ENCODE peak calls at places on chromosomes 6 and 20, in ten cellular contexts. H is PC-9; V is cerebellar cortex; F is activated B cell treated with CpG ODN at 0.5 μM for 24 hours; X is stimulated activated naive CD8-positive, alpha-beta T cell treated with anti-CD3 and anti-CD28 coated beads, Interleukin-15, Interleukin-2, amounts not matched to agents 100 U/mL and 50 U/mL, for 24 hours; L is GM03348; K is LHCN-M2; G is effector CD8-positive, alpha-beta T cell; Z is pons; M is testis. Q is an unnamed sample.

GRCh38 chr20:61169870-61170269 is 82.2 kb upstream of the CDH4 start:
- DNase-seq in H (no peak), V (no peak), F (no peak), X (no peak), L (no peak), K (no peak), G (no peak), Z (no peak), M (no peak), Q (no peak)

GRCh38 chr6:84728602-84729001 is 35.8 kb downstream of the TBX18 start:
- DNase-seq in H (no peak), V (peak), F (no peak), X (no peak), L (peak), K (peak), G (no peak), Z (no peak), M (no peak), Q (no peak)

GRCh38 chr6:408599-409102 is 17.1 kb downstream of the IRF4 start:
- DNase-seq in H (no peak), V (peak), F (no peak), X (no peak), L (peak), K (peak), G (no peak), Z (peak), M (no peak), Q (peak)

GRCh38 chr20:12394786-12395185 is 477.1 kb downstream of the BTBD3 start:
- DNase-seq in H (peak), V (no peak), F (no peak), X (no peak), L (no peak), K (no peak), G (no peak), Z (no peak), M (no peak), Q (peak)

GRCh38 chr20:8438748-8439147 is 306.7 kb downstream of the PLCB1 start:
- DNase-seq in H (no peak), V (no peak), F (no peak), X (no peak), L (no peak), K (no peak), G (no peak), Z (no peak), M (no peak), Q (no peak)

GRCh38 chr20:57195023-57195758 is 71.2 kb downstream of the BMP7 start:
- DNase-seq in H (no peak), V (no peak), F (no peak), X (no peak), L (peak), K (no peak), G (no peak), Z (no peak), M (no peak), Q (no peak)

GRCh38 chr20:9141070-9141469 is 72.2 kb downstream of the PLCB4 start:
- DNase-seq in H (no peak), V (no peak), F (no peak), X (no peak), L (no peak), K (no peak), G (no peak), Z (no peak), M (no peak), Q (no peak)

GRCh38 chr6:16496210-16496609 is 257.8 kb downstream of the GMPR start:
- DNase-seq in H (no peak), V (no peak), F (no peak), X (no peak), L (no peak), K (no peak), G (no peak), Z (no peak), M (no peak), Q (no peak)

GRCh38 chr20:3716195-3716834 is 3.9 kb upstream of the SIGLEC1 start:
- DNase-seq in H (no peak), V (peak), F (no peak), X (peak), L (peak), K (peak), G (no peak), Z (no peak), M (peak), Q (no peak)

GRCh38 chr20:58753267-58753928 is 60.8 kb downstream of the NPEPL1 start:
- DNase-seq in H (no peak), V (no peak), F (no peak), X (no peak), L (no peak), K (no peak), G (no peak), Z (no peak), M (no peak), Q (no peak)

GRCh38 chr6:137690029-137690428 is 177.0 kb upstream of the TNFAIP3 start:
- DNase-seq in H (no peak), V (no peak), F (no peak), X (no peak), L (no peak), K (no peak), G (no peak), Z (no peak), M (no peak), Q (no peak)